ENCODE peak calls at places on chromosomes 6 and 20, in five cellular contexts. T, I, U, N and Z are unnamed samples.

GRCh38 chr6:50785921-50786320 is 32.8 kb upstream of the TFAP2B start:
- DNase-seq in T (peak), I (no peak), U (no peak), N (no peak), Z (no peak)

GRCh38 chr6:112018619-112019416 is 35.1 kb upstream of the CCN6 start:
- DNase-seq in T (no peak), I (no peak), U (no peak), N (no peak), Z (no peak)

GRCh38 chr20:15045246-15045645 is 707.8 kb upstream of the FLRT3 start:
- DNase-seq in T (peak), I (peak), U (no peak), N (no peak), Z (peak)

GRCh38 chr6:139882234-139882633 is 507.8 kb upstream of the CITED2 start:
- DNase-seq in T (no peak), I (no peak), U (no peak), N (no peak), Z (no peak)

GRCh38 chr6:35018746-35019145 is 122.4 kb downstream of the TCP11 start:
- DNase-seq in T (no peak), I (no peak), U (no peak), N (no peak), Z (no peak)

GRCh38 chr6:39251406-39251805 is 22.1 kb upstream of the KCNK5 start:
- DNase-seq in T (no peak), I (no peak), U (no peak), N (no peak), Z (peak)

GRCh38 chr6:44701637-44702101 is 314.2 kb downstream of the CDC5L start:
- DNase-seq in T (no peak), I (no peak), U (no peak), N (peak), Z (no peak)

GRCh38 chr20:64212750-64213149 is 42.8 kb upstream of the PCMTD2 start:
- DNase-seq in T (no peak), I (peak), U (no peak), N (no peak), Z (no peak)

DNA sequence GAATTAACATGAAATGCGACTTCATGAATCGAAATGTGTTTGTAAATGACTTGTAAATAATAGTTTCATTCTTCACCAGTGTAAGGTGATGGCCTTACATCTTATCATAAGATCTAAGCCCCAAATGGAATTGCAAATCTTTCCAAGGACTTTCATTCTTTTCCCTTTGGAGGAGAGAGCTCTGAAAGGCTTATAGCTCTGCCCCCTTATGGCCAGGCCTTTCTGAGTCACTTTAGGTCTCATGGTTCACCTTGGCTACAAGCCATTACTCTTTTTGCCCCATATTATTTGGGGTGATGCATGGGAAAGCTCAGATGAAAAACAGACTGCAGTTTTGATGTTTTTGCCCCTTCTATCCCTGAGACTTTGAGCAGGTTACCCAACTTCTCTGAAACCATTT is 209.1 kb upstream of the BMP2 start:
- DNase-seq in T (peak), I (no peak), U (no peak), N (no peak), Z (peak)
- TF ChIP-seq CTCF in T (peak), I (no peak), U (no peak), N (no peak), Z (no peak)

GRCh38 chr6:86256615-86257187 is 614.0 kb upstream of the SYNCRIP start:
- DNase-seq in T (no peak), I (no peak), U (no peak), N (no peak), Z (no peak)
- TF ChIP-seq CTCF in T (no peak), I (no peak), U (no peak), N (no peak), Z (no peak)

DNA sequence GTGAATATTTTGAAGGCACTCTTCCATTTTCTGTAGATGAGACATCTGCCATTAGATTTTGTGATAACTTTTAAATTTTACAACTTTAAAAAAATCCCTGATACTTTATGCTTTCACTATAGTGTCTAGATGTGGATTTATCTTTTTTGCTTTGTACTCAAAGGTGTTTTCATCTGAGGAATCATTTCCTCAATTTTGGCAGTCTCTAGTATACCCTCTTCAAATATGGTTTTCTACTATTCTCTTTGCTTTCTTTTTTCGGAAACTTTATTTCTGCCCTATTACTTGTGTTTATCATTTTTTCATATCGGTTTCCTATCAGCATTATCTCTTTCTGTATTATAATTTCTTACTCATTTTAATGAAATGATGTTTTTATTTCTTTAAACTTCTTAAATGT is 62.2 kb downstream of the SLX4IP start:
- DNase-seq in T (no peak), I (no peak), U (no peak), N (no peak), Z (no peak)
- TF ChIP-seq CTCF in T (no peak), I (no peak), U (no peak), N (no peak), Z (no peak)

DNA sequence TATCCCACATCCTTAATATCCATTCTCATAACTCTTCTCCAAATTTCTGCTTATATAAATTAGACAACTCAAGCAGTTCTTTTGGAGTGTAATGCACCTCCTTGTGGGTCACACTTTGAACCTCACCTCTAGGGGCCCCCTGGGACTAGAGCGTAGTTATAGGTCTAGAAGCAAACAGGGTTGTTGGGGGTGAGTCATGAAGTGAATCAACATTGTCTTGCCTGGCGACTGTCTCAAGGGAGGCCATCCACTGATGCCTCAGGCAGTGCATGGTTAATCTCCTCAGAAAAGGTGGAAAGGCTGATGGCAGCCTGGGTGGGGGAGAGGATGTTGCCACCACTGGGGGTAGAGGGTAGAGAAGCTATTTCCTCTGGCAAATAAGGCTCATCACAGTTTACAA is 129.1 kb downstream of the TNFRSF21 start:
- DNase-seq in T (peak), I (no peak), U (no peak), N (no peak), Z (peak)
- TF ChIP-seq CTCF in T (peak), I (no peak), U (no peak), N (no peak), Z (no peak)

DNA sequence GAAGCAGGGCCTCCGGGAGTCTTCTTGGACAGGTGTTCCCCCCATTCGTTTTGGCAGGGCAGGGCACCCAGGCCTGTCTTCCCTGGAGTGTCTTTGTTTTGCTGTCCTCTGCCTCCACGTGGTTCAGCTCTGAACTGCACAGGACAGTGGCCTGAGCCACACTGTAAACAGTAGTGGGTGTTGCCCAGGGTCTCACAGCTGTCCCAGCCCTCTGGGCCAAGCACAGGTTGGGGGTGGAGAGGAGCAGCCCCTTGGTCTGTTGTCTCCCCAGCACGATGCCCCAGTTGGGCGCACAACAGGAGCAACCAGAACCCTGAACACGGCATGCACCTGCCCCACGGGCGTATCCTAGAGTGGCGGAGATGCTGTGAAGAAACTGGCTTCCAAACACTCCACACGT is 14.4 kb downstream of the CCDC167 start:
- DNase-seq in T (no peak), I (no peak), U (no peak), N (no peak), Z (no peak)
- TF ChIP-seq CTCF in T (peak), I (no peak), U (peak), N (no peak), Z (no peak)

GRCh38 chr20:24503352-24503931 is 34.0 kb downstream of the SYNDIG1 start:
- DNase-seq in T (no peak), I (no peak), U (no peak), N (no peak), Z (no peak)
- TF ChIP-seq CTCF in T (no peak), I (no peak), U (no peak), N (no peak), Z (no peak)

GRCh38 chr6:53794073-53794719 is 609 bp upstream of the LRRC1 start:
- DNase-seq in T (peak), I (peak), U (peak), N (peak), Z (peak)
- TF ChIP-seq CTCF in T (peak), I (peak), U (peak), N (peak), Z (peak)

DNA sequence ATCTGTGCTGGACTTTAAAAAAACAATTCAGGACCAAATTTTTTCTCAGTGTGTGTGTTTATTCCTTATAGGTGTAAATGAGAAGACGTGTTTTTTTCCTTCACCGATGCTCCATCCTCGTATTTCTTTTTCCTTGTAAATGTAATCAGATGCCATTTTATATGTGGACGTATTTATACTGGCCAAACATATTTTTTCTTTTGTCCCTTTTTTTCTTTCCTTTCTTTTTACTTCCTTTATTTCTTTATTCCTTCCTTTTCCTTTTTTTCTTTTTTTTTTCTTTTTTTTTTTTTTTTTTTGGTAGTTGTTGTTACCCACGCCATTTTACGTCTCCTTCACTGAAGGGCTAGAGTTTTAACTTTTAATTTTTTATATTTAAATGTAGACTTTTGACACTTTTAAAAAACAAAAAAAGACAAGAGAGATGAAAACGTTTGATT is 3.7 kb downstream of the SOX4 start:
- DNase-seq in T (peak), I (no peak), U (no peak), N (no peak), Z (no peak)
- TF ChIP-seq CTCF in T (no peak), I (no peak), U (peak), N (no peak), Z (no peak)

GRCh38 chr6:3019065-3019464 is 19.4 kb downstream of the NQO2 start:
- DNase-seq in T (no peak), I (no peak), U (no peak), N (no peak), Z (no peak)
- TF ChIP-seq CTCF in T (no peak), I (no peak), U (no peak), N (no peak), Z (no peak)